ENCODE peak calls at places on chromosomes 2 and 18, in nine cellular contexts. X, J, D, I, W, C, O, R and U are unnamed samples.

GRCh38 chr2:105804266-105804665 is 59.6 kb downstream of the NCK2 start:
- DNase-seq in C (peak; percentile 20), J (no peak), I (no peak), O (no peak), W (no peak), D (no peak), X (no peak), R (peak; percentile 24), U (no peak)

GRCh38 chr2:211026109-211026508 is 469.7 kb downstream of the CPS1 start:
- DNase-seq in O (no peak), J (no peak), X (no peak), C (no peak), I (no peak), D (no peak), R (no peak), W (no peak), U (no peak)

GRCh38 chr18:47772374-47773248 is 157.8 kb downstream of the SMAD2 start:
- DNase-seq in O (peak; percentile 44), X (peak; percentile 52), R (peak; percentile 48), J (peak; percentile 91), C (peak; percentile 70), W (peak; percentile 35), I (peak; percentile 65), D (peak; percentile 54), U (peak; percentile 42)

GRCh38 chr2:128686881-128687550 is 368.3 kb upstream of the HS6ST1 start:
- DNase-seq in X (no peak), O (no peak), W (no peak), I (no peak), D (no peak), J (no peak), R (no peak), C (no peak), U (no peak)

GRCh38 chr18:5890261-5890605 is 5.1 kb downstream of the TMEM200C start:
- DNase-seq in W (no peak), J (peak; percentile 72), D (no peak), R (no peak), X (no peak), C (no peak), I (no peak), O (no peak), U (no peak)

GRCh38 chr2:232465061-232465460 is 9.1 kb downstream of the ALPI start:
- DNase-seq in I (no peak), C (no peak), J (peak; percentile 20), R (no peak), O (no peak), W (no peak), D (no peak), X (no peak), U (no peak)

GRCh38 chr2:166000401-166000800 is 46.8 kb upstream of the TTC21B start:
- DNase-seq in W (no peak), O (no peak), I (no peak), D (no peak), X (no peak), J (no peak), R (no peak), C (no peak), U (no peak)

GRCh38 chr18:36786686-36787085 is 42.1 kb downstream of the TPGS2 start:
- DNase-seq in D (no peak), X (no peak), W (no peak), R (peak; percentile 73), I (no peak), C (no peak), O (no peak), J (no peak), U (no peak)

GRCh38 chr2:176178271-176178806 is 10.1 kb upstream of the HOXD1 start:
- DNase-seq in X (no peak), W (peak; percentile 93), D (no peak), J (peak; percentile 64), I (no peak), R (no peak), O (no peak), C (no peak), U (no peak)

GRCh38 chr2:151114934-151115333 is 146.7 kb downstream of the RBM43 start:
- DNase-seq in W (no peak), C (no peak), X (no peak), I (no peak), R (peak; percentile 21), J (no peak), D (no peak), O (no peak), U (no peak)

GRCh38 chr18:36516726-36517125 is 219.2 kb downstream of the FHOD3 start:
- DNase-seq in D (no peak), X (no peak), R (no peak), J (no peak), I (no peak), C (no peak), O (no peak), W (no peak), U (no peak)

GRCh38 chr2:99472327-99472960 is 17.4 kb downstream of the REV1 start:
- DNase-seq in D (no peak), C (no peak), I (no peak), J (no peak), W (no peak), R (peak; percentile 9), O (no peak), X (no peak), U (no peak)

GRCh38 chr18:48422947-48423378 is 13.8 kb upstream of the ZBTB7C start:
- DNase-seq in J (peak; percentile 77), O (no peak), X (no peak), D (no peak), W (peak; percentile 70), I (no peak), R (no peak), C (peak; percentile 12), U (no peak)

GRCh38 chr2:166448106-166448505 is 45.9 kb downstream of the SCN7A start:
- DNase-seq in D (no peak), I (no peak), R (no peak), X (no peak), J (no peak), W (no peak), O (no peak), C (no peak), U (no peak)

GRCh38 chr2:28414583-28414982 is 21.9 kb downstream of the FOSL2 start:
- DNase-seq in J (no peak), C (no peak), X (no peak), W (no peak), D (no peak), R (no peak), I (no peak), O (no peak), U (no peak)

GRCh38 chr2:118386636-118387302 is 298.5 kb downstream of the INSIG2 start:
- DNase-seq in R (peak; percentile 94), W (no peak), D (no peak), X (peak; percentile 47), I (no peak), C (no peak), J (no peak), O (no peak), U (no peak)

GRCh38 chr2:236434593-236434992 is 135.0 kb upstream of the ACKR3 start:
- DNase-seq in D (no peak), C (no peak), W (no peak), X (no peak), I (no peak), R (no peak), O (no peak), J (no peak), U (no peak)

GRCh38 chr2:196853301-196854087 is 44.3 kb upstream of the C2orf66 start:
- DNase-seq in W (no peak), X (no peak), O (no peak), J (no peak), I (no peak), C (peak; percentile 16), R (no peak), D (no peak), U (no peak)

GRCh38 chr18:41604964-41605363 is 350.1 kb upstream of the PIK3C3 start:
- DNase-seq in I (no peak), D (no peak), R (no peak), O (no peak), X (no peak), C (no peak), W (peak; percentile 6), J (no peak), U (no peak)

GRCh38 chr2:20062615-20063545 is 11.5 kb upstream of the LAPTM4A start:
- DNase-seq in I (no peak), O (no peak), W (peak; percentile 40), C (no peak), X (no peak), D (no peak), R (peak; percentile 94), J (no peak), U (no peak)

GRCh38 chr18:70442933-70443332 is 154.1 kb downstream of the SOCS6 start:
- DNase-seq in C (no peak), R (no peak), O (no peak), W (no peak), X (no peak), I (no peak), D (no peak), J (no peak), U (no peak)

GRCh38 chr2:122423934-122424333 is 668.5 kb downstream of the TSN start:
- DNase-seq in X (no peak), I (no peak), J (no peak), C (no peak), W (no peak), D (no peak), O (no peak), R (no peak), U (no peak)

GRCh38 chr2:85956647-85957039 is 67.9 kb upstream of the ST3GAL5 start:
- DNase-seq in I (no peak), R (no peak), J (no peak), C (no peak), D (no peak), O (no peak), X (no peak), W (no peak), U (no peak)

GRCh38 chr2:9235388-9236344 is 29.1 kb downstream of the ASAP2 start:
- DNase-seq in J (peak; percentile 15), O (no peak), X (no peak), R (peak; percentile 67), W (peak; percentile 96), I (no peak), D (no peak), C (no peak), U (no peak)

GRCh38 chr2:17589406-17590035 is 49.0 kb downstream of the VSNL1 start:
- DNase-seq in I (no peak), W (no peak), X (no peak), C (no peak), R (no peak), D (no peak), O (no peak), J (no peak), U (no peak)

GRCh38 chr2:227406177-227407031 is 18.7 kb upstream of the SCYGR1 start:
- DNase-seq in I (no peak), D (no peak), R (peak; percentile 97), J (peak; percentile 72), W (peak; percentile 94), C (peak; percentile 77), O (no peak), X (peak; percentile 66), U (no peak)